ENCODE peak calls at places on chromosome 17, in nine cellular contexts. Z is LoVo; Q is activated CD8-positive, alpha-beta T cell treated with anti-CD3 and anti-CD28 coated beads for 36 hours; C is stimulated activated CD4-positive, alpha-beta T cell treated with anti-CD3 and anti-CD28 coated beads, TNF-alpha, amount 100 ng/mL, for 48 hours; R is HTR-8/SVneo; S is stomach; T is left ventricle myocardium superior; L is nephron progenitor cell; Y is GM03348. O is an unnamed sample.

GRCh38 chr17:16378631-16379282 is 2.1 kb upstream of the UBB start:
- DNase-seq in S (peak; percentile 62), Q (no peak), Z (peak; percentile 49), T (no peak), C (no peak), Y (no peak), R (no peak), L (no peak), O (no peak)

GRCh38 chr17:75652934-75653549 is 13.9 kb downstream of the RECQL5 start:
- DNase-seq in C (no peak), S (no peak), Z (no peak), L (peak; percentile 61), Q (peak; percentile 54), R (peak; percentile 69), Y (peak; percentile 68), T (no peak), O (no peak)

GRCh38 chr17:39429600-39429999 is 21.5 kb downstream of the MED1 start:
- DNase-seq in C (no peak), Q (no peak), R (no peak), Y (no peak), S (no peak), L (no peak), Z (no peak), T (no peak), O (no peak)

GRCh38 chr17:36459601-36460000 is 26.9 kb upstream of the ZNHIT3 start:
- DNase-seq in R (no peak), S (no peak), L (no peak), T (no peak), Q (no peak), C (no peak), Z (no peak), Y (no peak), O (no peak)

GRCh38 chr17:56601613-56602012 is 8.1 kb downstream of the NOG start:
- DNase-seq in R (no peak), T (no peak), C (no peak), S (no peak), Q (no peak), L (no peak), Y (peak; percentile 16), Z (no peak), O (no peak)

GRCh38 chr17:48470388-48471034 is 40.5 kb upstream of the SKAP1 start:
- DNase-seq in C (no peak), Q (no peak), Y (peak; percentile 53), S (no peak), T (no peak), Z (no peak), R (peak; percentile 69), L (no peak), O (no peak)

GRCh38 chr17:1203111-1203966 is 23.6 kb upstream of the ABR start:
- DNase-seq in T (peak; percentile 75), L (peak; percentile 82), S (peak; percentile 68), Y (peak; percentile 98), Q (peak; percentile 59), R (peak; percentile 67), C (peak; percentile 35), Z (no peak), O (no peak)

GRCh38 chr17:68152161-68152571 is 95.7 kb upstream of the AMZ2 start:
- DNase-seq in Q (no peak), L (no peak), T (no peak), Y (no peak), R (no peak), S (no peak), C (no peak), Z (no peak), O (no peak)

GRCh38 chr17:48547839-48548686 is 3.2 kb upstream of the HOXB2 start:
- DNase-seq in S (no peak), Y (peak; percentile 62), Q (peak; percentile 74), C (no peak), Z (no peak), L (no peak), R (no peak), T (no peak), O (no peak)

GRCh38 chr17:16915752-16916556 is 56.0 kb downstream of the TNFRSF13B start:
- DNase-seq in S (peak; percentile 67), L (peak; percentile 65), C (no peak), Z (peak; percentile 58), T (peak; percentile 65), Q (peak; percentile 69), R (peak; percentile 77), Y (peak; percentile 72), O (no peak)

GRCh38 chr17:6429266-6429665 is 5.7 kb downstream of the AIPL1 start:
- DNase-seq in T (no peak), C (no peak), Z (no peak), L (no peak), Y (no peak), Q (no peak), S (no peak), R (no peak), O (no peak)

GRCh38 chr17:40540448-40540847 is 24.8 kb downstream of the CCR7 start:
- DNase-seq in Z (no peak), T (no peak), S (no peak), L (no peak), Y (no peak), R (no peak), Q (peak; percentile 95), C (no peak), O (no peak)

GRCh38 chr17:292016-292415 is 60.6 kb downstream of the RPH3AL start:
- DNase-seq in C (no peak), Z (no peak), S (no peak), L (no peak), Q (no peak), R (no peak), T (no peak), Y (no peak), O (no peak)

GRCh38 chr17:65609303-65609702 is 47.9 kb upstream of the AXIN2 start:
- DNase-seq in L (no peak), Z (no peak), R (no peak), T (no peak), S (no peak), C (no peak), Y (no peak), Q (no peak), O (no peak)

GRCh38 chr17:36972186-36972686 is 23.5 kb downstream of the AATF start:
- DNase-seq in C (no peak), Z (no peak), T (no peak), Q (no peak), R (no peak), L (no peak), S (no peak), Y (no peak), O (no peak)

GRCh38 chr17:68649324-68649723 is 48.2 kb upstream of the FAM20A start:
- DNase-seq in S (no peak), T (no peak), Z (no peak), Q (no peak), C (no peak), R (no peak), L (no peak), Y (no peak), O (no peak)

GRCh38 chr17:7004398-7005253 is 7.8 kb upstream of the RNASEK start:
- DNase-seq in C (no peak), Z (peak; percentile 64), Y (peak; percentile 59), Q (peak; percentile 52), L (no peak), R (peak; percentile 75), T (no peak), S (no peak), O (no peak)

GRCh38 chr17:6079155-6079554 is 9.0 kb downstream of the WSCD1 start:
- DNase-seq in Y (no peak), L (no peak), R (no peak), C (no peak), Z (no peak), T (no peak), S (no peak), Q (no peak), O (no peak)

GRCh38 chr17:30996481-30996880 is 25.6 kb downstream of the RNF135 start:
- DNase-seq in C (no peak), L (no peak), Z (no peak), T (no peak), Q (no peak), S (no peak), R (no peak), Y (no peak), O (no peak)

GRCh38 chr17:1779571-1780074 is 17.8 kb downstream of the SERPINF1 start:
- DNase-seq in Y (peak; percentile 91), Q (no peak), Z (peak; percentile 18), C (no peak), L (no peak), S (peak; percentile 61), T (peak; percentile 76), R (peak; percentile 91), O (peak; percentile 88)

GRCh38 chr17:76996741-76997694 is 128.8 kb downstream of the MGAT5B start:
- DNase-seq in Z (no peak), L (no peak), R (no peak), T (no peak), Y (no peak), S (no peak), Q (peak; percentile 46), C (no peak), O (no peak)

GRCh38 chr17:280216-280615 is 72.4 kb downstream of the RPH3AL start:
- DNase-seq in Y (no peak), Z (no peak), L (no peak), S (peak; percentile 17), C (no peak), T (no peak), Q (no peak), R (no peak), O (no peak)

GRCh38 chr17:5825717-5826330 is 241.5 kb upstream of the NLRP1 start:
- DNase-seq in Y (no peak), S (no peak), L (peak; percentile 38), Q (no peak), T (no peak), Z (no peak), R (no peak), C (no peak), O (no peak)

GRCh38 chr17:27743288-27743885 is 56.9 kb downstream of the NOS2 start:
- DNase-seq in R (no peak), S (no peak), T (no peak), L (no peak), C (no peak), Y (no peak), Z (no peak), Q (no peak), O (no peak)

GRCh38 chr17:71379512-71379911 is 741.3 kb upstream of the SOX9 start:
- DNase-seq in R (no peak), T (no peak), L (no peak), Y (no peak), C (no peak), Z (no peak), Q (no peak), S (no peak), O (no peak)

GRCh38 chr17:43701318-43701743 is 39.6 kb upstream of the MEOX1 start:
- DNase-seq in Q (peak; percentile 88), R (peak; percentile 83), T (no peak), Y (peak; percentile 26), L (no peak), Z (no peak), C (no peak), S (no peak), O (peak; percentile 59)

GRCh38 chr17:7001562-7001961 is 5.7 kb downstream of the ALOX12 start:
- DNase-seq in R (no peak), Q (peak; percentile 71), Z (no peak), Y (peak; percentile 17), T (no peak), S (no peak), C (no peak), L (peak; percentile 74), O (no peak)

GRCh38 chr17:79630821-79631639 is 20.2 kb upstream of the RBFOX3 start:
- DNase-seq in Z (no peak), C (no peak), S (peak; percentile 11), Q (no peak), L (no peak), T (no peak), R (no peak), Y (no peak), O (no peak)

GRCh38 chr17:14693382-14693781 is 392.5 kb downstream of the HS3ST3B1 start:
- DNase-seq in L (no peak), C (no peak), R (no peak), Q (no peak), S (no peak), T (no peak), Z (no peak), Y (no peak), O (no peak)